ENCODE peak calls at places on chromosomes 2 and 18, in four cellular contexts. H is IMR-90, X is AG09319, Q is NCI-H82. N is an unnamed sample.

GRCh38 chr2:62163106-62163831 is 32.6 kb upstream of the B3GNT2 start:
- DNase-seq in H (no peak), X (no peak), Q (peak; percentile 98), N (no peak)

GRCh38 chr18:78563110-78563509 is 416.5 kb upstream of the SALL3 start:
- DNase-seq in H (no peak), X (no peak), Q (no peak), N (no peak)

GRCh38 chr2:21289994-21290393 is 166.2 kb downstream of the TDRD15 start:
- DNase-seq in H (peak; percentile 17), X (no peak), Q (no peak), N (no peak)

GRCh38 chr2:150528861-150529801 is 41.7 kb upstream of the RND3 start:
- DNase-seq in H (peak; percentile 79), X (peak; percentile 71), Q (no peak), N (no peak)

GRCh38 chr2:138275881-138276280 is 225.7 kb upstream of the SPOPL start:
- DNase-seq in H (peak; percentile 79), X (no peak), Q (no peak), N (no peak)

GRCh38 chr2:29114841-29115609 is at the start of gene CLIP4:
- DNase-seq in H (peak; percentile 51), X (peak; percentile 20), Q (peak; percentile 76), N (peak; percentile 49)

GRCh38 chr2:232530626-232531260 is 4.8 kb downstream of the CHRND start:
- DNase-seq in H (no peak), X (no peak), Q (no peak), N (no peak)

GRCh38 chr2:20656561-20656960 is 5.7 kb upstream of the HS1BP3 start:
- DNase-seq in H (no peak), X (no peak), Q (no peak), N (no peak)

GRCh38 chr18:39348757-39349156 is 1783.2 kb upstream of the CELF4 start:
- DNase-seq in H (no peak), X (no peak), Q (no peak), N (no peak)

GRCh38 chr18:24600076-24600654 is 139.7 kb downstream of the HRH4 start:
- DNase-seq in H (peak; percentile 75), X (peak; percentile 37), Q (peak; percentile 94), N (no peak)

GRCh38 chr2:25168256-25169072 is at the start of gene POMC:
- DNase-seq in H (peak; percentile 21), X (no peak), Q (peak; percentile 36), N (no peak)

GRCh38 chr2:134261398-134262131 is 7.7 kb downstream of the MGAT5 start:
- DNase-seq in H (no peak), X (peak; percentile 10), Q (no peak), N (no peak)

GRCh38 chr2:54482725-54483124 is 26.6 kb downstream of the SPTBN1 start:
- DNase-seq in H (peak; percentile 90), X (peak; percentile 38), Q (no peak), N (no peak)

GRCh38 chr2:127569274-127570065 is 34.0 kb downstream of the MYO7B start:
- DNase-seq in H (peak; percentile 76), X (peak; percentile 38), Q (no peak), N (no peak)

GRCh38 chr2:22995576-22995975 is 389.4 kb upstream of the KLHL29 start:
- DNase-seq in H (no peak), X (no peak), Q (peak; percentile 98), N (no peak)

GRCh38 chr18:37270046-37270665 is 295.4 kb downstream of the CELF4 start:
- DNase-seq in H (peak; percentile 52), X (peak; percentile 10), Q (no peak), N (no peak)

GRCh38 chr18:79395761-79396404 is at the start of gene NFATC1:
- DNase-seq in H (peak; percentile 67), X (no peak), Q (peak; percentile 38), N (no peak)

GRCh38 chr2:68318686-68319396 is 908 bp downstream of the CNRIP1 start:
- DNase-seq in H (no peak), X (no peak), Q (peak; percentile 77), N (no peak)

GRCh38 chr18:48893061-48893558 is 57.7 kb downstream of the SMAD7 start:
- DNase-seq in H (no peak), X (no peak), Q (no peak), N (peak; percentile 14)

GRCh38 chr2:31239842-31240198 is 5.9 kb downstream of the EHD3 start:
- DNase-seq in H (peak; percentile 42), X (no peak), Q (no peak), N (no peak)

GRCh38 chr18:48428494-48429177 is 19.5 kb upstream of the ZBTB7C start:
- DNase-seq in H (no peak), X (no peak), Q (peak; percentile 9), N (no peak)

N was measured in CD14-positive monocyte.